ENCODE peak calls at places on chromosome 20, in ten cellular contexts. D, V, R, S, H, Y, N, G, P and L are unnamed samples.

GRCh38 chr20:49989234-49990065 is 6.7 kb downstream of the SNAI1 start:
- DNase-seq in D (no peak), V (no peak), R (no peak), S (peak), H (peak), Y (no peak), N (peak), G (peak), P (peak), L (peak)

GRCh38 chr20:44552950-44553908 is 29.1 kb upstream of the PKIG start:
- DNase-seq in D (no peak), V (peak), R (no peak), S (peak), H (no peak), Y (no peak), N (no peak), G (no peak), P (peak), L (no peak)

GRCh38 chr20:17646901-17647301 is 35.1 kb downstream of the RRBP1 start:
- DNase-seq in D (no peak), V (no peak), R (no peak), S (no peak), H (no peak), Y (no peak), N (peak), G (no peak), P (no peak), L (no peak)

GRCh38 chr20:57756213-57756612 is 46.4 kb upstream of the PMEPA1 start:
- DNase-seq in D (no peak), V (no peak), R (no peak), S (no peak), H (no peak), Y (no peak), N (no peak), G (no peak), P (no peak), L (no peak)

GRCh38 chr20:56460459-56460858 is 8.0 kb upstream of the RTF2 start:
- DNase-seq in D (no peak), V (no peak), R (no peak), S (no peak), H (no peak), Y (no peak), N (no peak), G (no peak), P (no peak), L (no peak)

GRCh38 chr20:1001981-1002681 is at the start of gene RSPO4:
- DNase-seq in D (no peak), V (no peak), R (no peak), S (no peak), H (no peak), Y (no peak), N (no peak), G (no peak), P (no peak), L (no peak)

GRCh38 chr20:51091564-51092195 is 68.8 kb upstream of the KCNG1 start:
- DNase-seq in D (no peak), V (no peak), R (no peak), S (no peak), H (no peak), Y (no peak), N (no peak), G (no peak), P (no peak), L (no peak)

GRCh38 chr20:41717464-41717863 is 99.3 kb upstream of the CHD6 start:
- DNase-seq in D (no peak), V (no peak), R (no peak), S (no peak), H (no peak), Y (no peak), N (no peak), G (no peak), P (no peak), L (no peak)

GRCh38 chr20:58469500-58470129 is 45.6 kb downstream of the APCDD1L start:
- DNase-seq in D (no peak), V (no peak), R (no peak), S (no peak), H (no peak), Y (no peak), N (no peak), G (no peak), P (no peak), L (no peak)

GRCh38 chr20:3652646-3653596 is 10.3 kb downstream of the GFRA4 start:
- DNase-seq in D (no peak), V (no peak), R (no peak), S (no peak), H (no peak), Y (no peak), N (no peak), G (no peak), P (no peak), L (no peak)

GRCh38 chr20:6142348-6142993 is 19.6 kb upstream of the FERMT1 start:
- DNase-seq in D (peak), V (peak), R (peak), S (no peak), H (no peak), Y (no peak), N (no peak), G (no peak), P (peak), L (no peak)

DNA sequence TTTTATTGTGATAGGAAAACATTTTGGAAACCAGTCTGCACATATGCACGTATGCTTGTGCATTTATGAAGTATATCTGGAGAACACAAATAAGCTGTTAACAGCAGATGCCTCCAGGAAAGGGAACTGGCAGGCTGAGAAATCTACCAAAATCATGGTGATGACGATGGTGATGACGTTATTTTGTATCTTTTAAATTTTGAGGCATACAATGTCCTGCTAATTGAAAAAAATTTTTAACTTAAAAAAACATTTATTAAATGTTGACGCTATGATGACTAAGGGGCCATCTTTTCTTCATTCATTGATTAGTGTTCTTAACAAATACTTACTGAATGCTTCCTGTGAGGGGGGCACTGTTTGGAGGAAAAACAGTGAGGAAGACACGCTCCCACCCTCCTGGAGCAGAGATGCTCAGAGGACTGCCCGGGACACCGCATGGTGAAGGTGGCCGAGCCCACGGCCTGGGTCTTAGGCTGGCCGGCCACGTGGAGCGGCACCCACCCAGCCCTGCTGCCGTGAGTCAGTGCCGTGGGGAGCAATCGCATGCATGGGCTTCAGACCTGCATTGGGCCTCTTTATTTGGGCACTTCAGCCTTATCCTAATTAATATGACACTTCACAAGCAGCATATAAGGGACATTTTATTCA is 15.9 kb upstream of the ENTPD6 start:
- DNase-seq in D (no peak), V (no peak), R (no peak), S (no peak), H (no peak), Y (no peak), N (no peak), G (no peak), P (no peak), L (no peak)
- TF ChIP-seq CTCF in D (no peak), V (no peak), R (no peak), S (no peak), H (no peak), Y (no peak), N (no peak), G (no peak), P (no peak), L (peak)

GRCh38 chr20:52746768-52747167 is 225.4 kb upstream of the TSHZ2 start:
- DNase-seq in D (no peak), V (no peak), R (no peak), S (no peak), H (no peak), Y (no peak), N (no peak), G (no peak), P (no peak), L (no peak)

GRCh38 chr20:52748235-52748950 is 223.8 kb upstream of the TSHZ2 start:
- DNase-seq in D (no peak), V (no peak), R (no peak), S (no peak), H (no peak), Y (no peak), N (no peak), G (no peak), P (no peak), L (no peak)

GRCh38 chr20:52746190-52746589 is 226.0 kb upstream of the TSHZ2 start:
- DNase-seq in D (no peak), V (no peak), R (no peak), S (no peak), H (no peak), Y (no peak), N (no peak), G (no peak), P (no peak), L (no peak)

GRCh38 chr20:52749020-52749419 is 223.1 kb upstream of the TSHZ2 start:
- DNase-seq in D (no peak), V (no peak), R (no peak), S (no peak), H (no peak), Y (no peak), N (no peak), G (no peak), P (no peak), L (no peak)

GRCh38 chr20:52747736-52748135 is 224.4 kb upstream of the TSHZ2 start:
- DNase-seq in D (no peak), V (no peak), R (no peak), S (no peak), H (no peak), Y (no peak), N (no peak), G (no peak), P (peak), L (no peak)
- TF ChIP-seq CTCF in D (peak), V (no peak), R (peak), S (no peak), H (no peak), Y (no peak), N (peak), G (no peak), P (peak), L (no peak)

DNA sequence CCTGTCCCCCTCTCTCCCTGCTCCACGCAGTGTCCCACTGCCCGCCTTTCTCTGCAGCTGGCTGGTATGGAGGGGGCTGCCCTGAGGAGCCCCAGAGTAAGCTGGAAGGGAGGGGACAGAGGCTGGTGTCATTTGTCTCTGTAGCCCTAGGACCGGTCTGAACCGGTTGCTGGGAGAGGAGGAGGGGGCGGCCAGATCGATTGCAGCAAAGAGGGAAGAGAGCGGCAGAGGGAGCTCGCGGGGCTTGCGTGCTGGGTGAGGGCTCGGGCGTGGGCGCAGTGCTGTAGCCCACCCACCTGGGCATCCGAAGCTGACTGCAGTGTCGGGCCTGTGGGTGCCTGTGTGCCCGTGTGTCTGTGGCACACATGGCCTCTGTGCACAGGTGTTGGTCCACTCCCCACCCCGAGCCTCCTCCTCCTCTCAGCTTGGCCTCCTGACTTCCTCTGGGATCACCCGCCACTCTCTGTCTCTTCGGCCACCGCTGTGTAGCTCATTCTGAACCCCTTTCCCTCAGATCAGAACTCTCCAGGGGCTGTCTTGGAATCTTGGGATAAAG is 50.7 kb downstream of the SRC start:
- DNase-seq in D (no peak), V (no peak), R (no peak), S (no peak), H (peak), Y (no peak), N (no peak), G (no peak), P (no peak), L (no peak)
- TF ChIP-seq CTCF in D (no peak), V (no peak), R (no peak), S (no peak), H (no peak), Y (no peak), N (no peak), G (no peak), P (no peak), L (no peak)

DNA sequence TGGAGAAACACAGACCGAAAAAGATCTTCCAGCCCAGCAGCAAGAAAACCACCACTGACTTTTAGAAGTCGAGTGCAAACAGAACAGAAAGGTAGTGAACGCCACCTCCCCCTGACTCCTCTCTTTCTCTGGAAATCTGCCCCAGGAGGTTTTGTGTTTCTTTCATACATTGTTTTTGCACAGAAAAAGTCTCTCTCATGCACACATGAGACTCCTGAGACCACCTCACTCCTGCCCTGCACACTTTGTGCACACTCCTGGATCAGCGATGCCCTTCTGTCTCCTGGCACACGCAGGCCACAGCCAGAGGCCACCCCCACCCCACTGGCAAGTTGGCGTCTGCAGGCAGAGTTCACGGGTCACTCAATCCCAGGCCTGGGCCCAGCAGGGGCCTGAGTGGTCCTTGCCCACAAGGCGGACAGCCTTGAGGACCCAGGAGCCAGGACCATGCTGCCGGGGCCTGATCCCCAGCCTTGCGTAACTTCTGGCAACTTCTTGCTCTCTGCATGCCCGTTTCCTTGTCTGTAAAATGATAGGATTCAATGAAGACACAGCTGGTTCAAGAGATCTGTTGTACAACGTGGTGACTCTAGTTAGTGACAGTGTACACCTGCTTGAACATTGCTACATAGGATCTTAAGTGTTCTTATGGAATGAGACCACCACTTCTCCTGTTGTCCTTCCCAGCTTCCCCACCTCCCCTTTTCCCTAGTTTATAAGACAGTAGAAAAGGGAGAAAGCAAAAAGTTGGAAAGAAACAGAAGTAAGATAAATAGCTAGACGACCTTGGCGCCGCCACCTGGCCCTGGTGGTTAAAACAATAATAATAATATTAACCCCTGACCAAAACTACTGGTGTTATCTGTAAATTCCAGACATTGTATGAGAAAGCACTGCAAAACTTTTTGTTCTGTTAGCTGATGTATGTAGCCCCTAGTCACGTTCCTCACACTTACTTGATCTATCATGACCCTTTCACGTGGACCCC is 30.2 kb upstream of the CST7 start:
- DNase-seq in D (no peak), V (peak), R (no peak), S (no peak), H (no peak), Y (no peak), N (no peak), G (no peak), P (no peak), L (no peak)
- TF ChIP-seq CTCF in D (no peak), V (no peak), R (no peak), S (no peak), H (no peak), Y (no peak), N (no peak), G (no peak), P (no peak), L (peak)

DNA sequence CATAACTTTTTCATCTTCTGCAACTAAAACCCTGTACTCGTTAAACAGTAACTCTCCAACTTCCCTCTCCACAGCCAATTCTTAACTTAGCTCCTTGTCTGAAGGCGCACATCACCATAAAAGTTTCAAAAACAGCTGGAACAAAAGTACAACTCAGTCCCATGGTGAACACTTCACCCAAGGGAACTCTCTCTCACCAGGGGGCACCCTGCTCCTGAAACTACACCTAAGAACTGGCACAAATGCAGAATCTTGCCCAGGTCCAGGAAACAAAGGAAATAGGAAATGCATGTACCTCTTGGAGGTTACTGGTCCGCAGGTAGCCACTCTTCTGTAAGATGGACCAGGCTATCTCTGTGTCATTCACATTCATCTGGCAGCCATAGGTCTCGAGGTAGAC is 6.6 kb downstream of the CDK5RAP1 start:
- DNase-seq in D (no peak), V (no peak), R (no peak), S (no peak), H (no peak), Y (no peak), N (no peak), G (no peak), P (no peak), L (no peak)
- TF ChIP-seq CTCF in D (no peak), V (no peak), R (peak), S (peak), H (no peak), Y (no peak), N (no peak), G (no peak), P (peak), L (no peak)